ENCODE peak calls at places on chromosomes 12 and 14, in five cellular contexts. N is neural progenitor cell, R is trophoblast cell, P is Karpas-422, B is astrocyte. J is an unnamed sample.

GRCh38 chr12:49200882-49201594 is 12.2 kb upstream of the TUBA1A start:
- DNase-seq in N (no peak), R (peak), P (peak), B (peak), J (peak)

GRCh38 chr12:72330291-72330690 is 58.1 kb downstream of the TRHDE start:
- DNase-seq in N (peak), R (no peak), P (no peak), B (peak), J (no peak)

GRCh38 chr12:132279184-132279889 is 50.1 kb downstream of the GALNT9 start:
- DNase-seq in N (no peak), R (no peak), P (peak), B (no peak), J (no peak)

GRCh38 chr12:116370886-116371580 is 93.5 kb upstream of the MED13L start:
- DNase-seq in N (no peak), R (peak), P (no peak), B (no peak), J (no peak)

GRCh38 chr12:38149395-38150073 is 167.0 kb upstream of the ALG10B start:
- DNase-seq in N (no peak), R (peak), P (no peak), B (no peak), J (no peak)

GRCh38 chr14:94897092-94897491 is 127.2 kb upstream of the GSC start:
- DNase-seq in N (no peak), R (no peak), P (no peak), B (peak), J (peak)

GRCh38 chr12:40141996-40142395 is 36.1 kb upstream of the SLC2A13 start:
- DNase-seq in N (no peak), R (peak), P (no peak), B (no peak), J (no peak)

GRCh38 chr12:110575326-110575725 is 7.8 kb downstream of the PPTC7 start:
- DNase-seq in N (no peak), R (no peak), P (no peak), B (no peak), J (no peak)

GRCh38 chr12:12508612-12509011 is 54.1 kb downstream of the DUSP16 start:
- DNase-seq in N (no peak), R (no peak), P (no peak), B (no peak), J (peak)

GRCh38 chr12:65568517-65568916 is 255.8 kb upstream of the HMGA2 start:
- DNase-seq in N (no peak), R (no peak), P (no peak), B (peak), J (no peak)

GRCh38 chr12:29676676-29677075 is 107.1 kb downstream of the TMTC1 start:
- DNase-seq in N (no peak), R (no peak), P (no peak), B (no peak), J (no peak)

GRCh38 chr14:37133284-37133913 is 39.0 kb downstream of the SLC25A21 start:
- DNase-seq in N (no peak), R (no peak), P (no peak), B (no peak), J (no peak)

GRCh38 chr12:45259732-45260480 is 44.0 kb downstream of the ANO6 start:
- DNase-seq in N (peak), R (peak), P (no peak), B (peak), J (peak)

GRCh38 chr14:100079606-100080005 is 14.4 kb downstream of the EVL start:
- DNase-seq in N (no peak), R (no peak), P (no peak), B (no peak), J (no peak)

GRCh38 chr12:120725151-120725658 is 421 bp upstream of the ACADS start:
- DNase-seq in N (peak), R (no peak), P (no peak), B (no peak), J (no peak)

GRCh38 chr12:67742461-67742860 is 93.9 kb downstream of the DYRK2 start:
- DNase-seq in N (no peak), R (no peak), P (no peak), B (peak), J (no peak)

GRCh38 chr14:96160030-96160912 is 44.4 kb upstream of the BDKRB2 start:
- DNase-seq in N (no peak), R (no peak), P (no peak), B (no peak), J (no peak)

GRCh38 chr12:389138-390096 is at the start of gene KDM5A:
- DNase-seq in N (peak), R (peak), P (peak), B (peak), J (peak)

GRCh38 chr12:62834971-62835547 is 99.9 kb downstream of the PPM1H start:
- DNase-seq in N (no peak), R (no peak), P (no peak), B (peak), J (peak)

GRCh38 chr14:77303417-77304156 is 17.1 kb downstream of the POMT2 start:
- DNase-seq in N (no peak), R (peak), P (no peak), B (peak), J (peak)

GRCh38 chr14:20412422-20412821 is 879 bp downstream of the TEP1 start:
- DNase-seq in N (no peak), R (no peak), P (peak), B (no peak), J (peak)

GRCh38 chr14:61111145-61112130 is 130.4 kb downstream of the SLC38A6 start:
- DNase-seq in N (peak), R (no peak), P (no peak), B (peak), J (no peak)

GRCh38 chr12:13428538-13429265 is 232.2 kb downstream of the EMP1 start:
- DNase-seq in N (no peak), R (no peak), P (no peak), B (peak), J (peak)

GRCh38 chr12:118034429-118035193 is 18.1 kb downstream of the RFC5 start:
- DNase-seq in N (peak), R (peak), P (no peak), B (peak), J (peak)

GRCh38 chr14:26190644-26191043 is 407.2 kb downstream of the NOVA1 start:
- DNase-seq in N (no peak), R (no peak), P (no peak), B (no peak), J (peak)

GRCh38 chr12:9135903-9136310 is 20.2 kb upstream of the A2M start:
- DNase-seq in N (no peak), R (no peak), P (no peak), B (no peak), J (no peak)
- H2AFZ ChIP-seq in N (no peak), R (no peak), P (no peak), B (no peak), J (no peak)

GRCh38 chr14:23631702-23632460 is 4.3 kb upstream of the DHRS2 start:
- DNase-seq in N (peak), R (peak), P (peak), B (peak), J (peak)
- H3K9ac ChIP-seq in N (no peak), R (no peak), P (no peak), B (no peak), J (no peak)

GRCh38 chr12:52035926-52036325 is 15.3 kb upstream of the NR4A1 start:
- DNase-seq in N (no peak), R (no peak), P (no peak), B (no peak), J (no peak)

GRCh38 chr12:52032797-52033505 is 18.3 kb upstream of the NR4A1 start:
- DNase-seq in N (peak), R (peak), P (peak), B (peak), J (peak)

GRCh38 chr12:52033506-52034258 is 17.6 kb upstream of the NR4A1 start:
- DNase-seq in N (no peak), R (no peak), P (peak), B (no peak), J (no peak)

GRCh38 chr12:52029686-52030085 is 21.6 kb upstream of the NR4A1 start:
- DNase-seq in N (peak), R (no peak), P (peak), B (peak), J (peak)

DNA sequence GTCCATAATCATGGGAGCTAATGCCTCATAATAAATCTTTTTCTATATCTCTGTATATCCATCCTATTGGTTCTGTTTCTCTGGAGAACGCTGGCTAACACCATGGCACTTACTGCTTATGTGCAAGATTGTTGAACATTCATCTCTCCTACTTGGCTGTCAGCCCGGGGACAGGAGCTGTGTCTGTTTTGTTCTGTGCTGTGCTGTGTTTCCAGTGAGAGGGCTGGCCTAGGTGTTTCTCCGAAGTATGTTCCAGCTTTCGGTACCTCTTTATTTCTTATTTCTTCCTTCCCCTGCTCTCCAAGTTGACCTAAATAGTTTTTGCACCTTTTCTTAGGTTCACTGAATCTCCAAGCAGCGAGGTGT is 18.8 kb upstream of the NR4A1 start:
- DNase-seq in N (no peak), R (no peak), P (no peak), B (peak), J (peak)
- H3K4me3 ChIP-seq in N (peak), R (no peak), P (peak), B (peak), J (peak)

GRCh38 chr14:31257244-31257553 is 49.6 kb upstream of the HECTD1 start:
- DNase-seq in N (no peak), R (no peak), P (no peak), B (no peak), J (no peak)
- H2AFZ ChIP-seq in N (no peak), R (no peak), P (no peak), B (no peak), J (no peak)

GRCh38 chr14:79745046-79745445 is 466.3 kb downstream of the DIO2 start:
- DNase-seq in N (no peak), R (no peak), P (no peak), B (no peak), J (no peak)
- H3K9ac ChIP-seq in N (no peak), R (no peak), P (no peak), B (no peak), J (no peak)

GRCh38 chr12:79415296-79415695 is 275.5 kb downstream of the PAWR start:
- DNase-seq in N (no peak), R (no peak), P (no peak), B (peak), J (no peak)
- H3K4me3 ChIP-seq in N (no peak), R (no peak), P (no peak), B (no peak), J (no peak)

GRCh38 chr12:54018608-54018984 is 9.6 kb upstream of the HOXC6 start:
- DNase-seq in N (no peak), R (no peak), P (no peak), B (no peak), J (peak)

GRCh38 chr12:54016478-54016964 is 7.7 kb downstream of the HOXC8 start:
- DNase-seq in N (no peak), R (no peak), P (no peak), B (no peak), J (peak)

GRCh38 chr12:54019111-54019811 is 9.0 kb upstream of the HOXC6 start:
- DNase-seq in N (peak), R (no peak), P (no peak), B (no peak), J (peak)

GRCh38 chr12:54017027-54017788 is 8.4 kb downstream of the HOXC8 start:
- DNase-seq in N (peak), R (no peak), P (peak), B (no peak), J (peak)

GRCh38 chr12:54017845-54018607 is 9.2 kb downstream of the HOXC8 start:
- DNase-seq in N (peak), R (peak), P (peak), B (no peak), J (peak)
- H2AFZ ChIP-seq in N (no peak), R (peak), P (peak), B (no peak), J (peak)

J was measured in GM23248.